ENCODE peak calls at places on chromosomes 11 and 22, in nine cellular contexts. J, F, A, L, T, S, V, I and Y are unnamed samples.

GRCh38 chr22:24937114-24937513 is 9.4 kb downstream of the LHFPL7 start:
- DNase-seq in S (peak; percentile 17), I (peak; percentile 45), F (no peak), A (no peak), J (peak; percentile 22), V (no peak), L (peak; percentile 33), T (peak; percentile 56), Y (peak; percentile 49)

GRCh38 chr22:19176175-19176630 is 2.3 kb downstream of the SLC25A1 start:
- DNase-seq in A (no peak), J (no peak), I (no peak), V (no peak), T (no peak), S (no peak), F (no peak), L (peak; percentile 13), Y (no peak)

GRCh38 chr11:57763568-57763967 is 2.0 kb downstream of the CTNND1 start:
- DNase-seq in A (no peak), F (no peak), I (no peak), V (peak; percentile 45), L (peak; percentile 55), T (peak; percentile 53), S (no peak), J (peak; percentile 55), Y (no peak)

GRCh38 chr11:109033627-109034340 is 368.9 kb downstream of the DDX10 start:
- DNase-seq in L (no peak), V (peak; percentile 81), I (no peak), F (no peak), T (peak; percentile 98), A (peak; percentile 33), J (peak; percentile 97), S (no peak), Y (peak; percentile 84)

GRCh38 chr11:102971766-102972165 is 16.2 kb upstream of the MMP13 start:
- DNase-seq in F (no peak), I (no peak), V (peak; percentile 18), T (no peak), L (no peak), S (no peak), A (peak; percentile 89), J (peak; percentile 53), Y (no peak)

GRCh38 chr22:19038728-19039447 is 83.3 kb downstream of the DGCR2 start:
- DNase-seq in J (no peak), S (no peak), A (no peak), T (no peak), F (peak; percentile 12), V (no peak), L (no peak), I (no peak), Y (no peak)

GRCh38 chr22:18076060-18076497 is 1.7 kb upstream of the PEX26 start:
- DNase-seq in L (peak; percentile 88), V (peak; percentile 94), F (peak; percentile 68), A (peak; percentile 50), S (peak; percentile 87), J (peak; percentile 90), I (peak; percentile 83), T (peak; percentile 94), Y (peak; percentile 84)

GRCh38 chr11:63670738-63671321 is 346 bp downstream of the ATL3 start:
- DNase-seq in L (peak; percentile 74), S (peak; percentile 61), T (peak; percentile 54), F (peak; percentile 64), J (peak; percentile 29), V (no peak), I (peak; percentile 65), A (no peak), Y (no peak)

GRCh38 chr11:129319751-129320150 is 55.9 kb upstream of the BARX2 start:
- DNase-seq in V (no peak), J (no peak), L (no peak), A (no peak), I (no peak), F (no peak), T (no peak), S (no peak), Y (no peak)

GRCh38 chr22:50528682-50529415 is 963 bp downstream of the TYMP start:
- DNase-seq in I (no peak), T (no peak), V (no peak), L (no peak), S (peak; percentile 44), A (no peak), F (no peak), J (no peak), Y (no peak)

DNA sequence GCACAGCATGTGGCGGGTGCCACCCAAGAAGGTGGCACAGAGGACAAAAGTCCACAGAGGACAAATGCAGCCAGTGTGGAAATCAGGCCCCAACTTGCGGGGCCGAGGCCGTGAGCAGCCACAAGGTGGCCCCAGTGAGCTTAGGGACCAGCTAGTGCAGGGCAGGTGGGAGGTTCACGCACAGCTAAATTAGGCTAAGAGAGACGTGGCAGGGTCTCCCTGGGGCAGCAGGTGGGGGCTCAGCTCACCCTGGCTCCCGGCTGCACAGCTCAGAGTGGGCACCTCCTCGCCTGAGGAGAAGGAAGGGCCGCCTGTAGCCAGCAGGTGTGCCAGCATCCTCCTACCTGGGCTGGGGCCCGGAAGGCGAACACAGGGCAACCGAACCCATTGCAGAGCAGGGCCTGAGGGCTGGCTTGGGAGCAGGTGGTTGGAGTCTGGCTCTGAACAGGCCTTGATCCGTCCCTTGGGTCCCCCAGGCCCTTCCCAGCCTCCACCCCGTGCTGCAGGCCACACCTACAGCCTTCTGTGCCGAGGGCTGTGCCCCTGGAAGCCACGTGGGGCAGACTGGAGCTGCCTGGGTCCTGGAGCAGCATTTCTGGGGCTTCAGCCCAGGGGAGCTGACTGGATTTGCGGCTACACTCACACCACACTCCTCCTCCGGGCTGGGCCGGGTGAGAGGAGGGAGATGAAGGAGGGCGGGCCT is 26.1 kb upstream of the CELSR1 start:
- DNase-seq in J (peak; percentile 16), A (no peak), V (peak; percentile 51), I (peak; percentile 68), F (peak; percentile 84), L (peak; percentile 82), T (peak; percentile 62), S (peak; percentile 81), Y (peak; percentile 27)
- TF ChIP-seq CTCF in J (peak; percentile 84), A (peak; percentile 81), V (peak; percentile 78), I (peak; percentile 60), F (peak; percentile 87), L (peak; percentile 62), T (peak; percentile 83), S (peak; percentile 89), Y (peak; percentile 91)

GRCh38 chr11:32233276-32233675 is 142.4 kb downstream of the RCN1 start:
- DNase-seq in I (no peak), A (no peak), T (no peak), J (no peak), S (no peak), V (no peak), F (no peak), L (no peak), Y (no peak)

GRCh38 chr11:32229566-32230240 is 138.8 kb downstream of the RCN1 start:
- DNase-seq in L (no peak), S (no peak), T (no peak), F (no peak), J (no peak), V (no peak), A (no peak), I (no peak), Y (no peak)

GRCh38 chr11:32232516-32232915 is 141.6 kb downstream of the RCN1 start:
- DNase-seq in J (no peak), S (no peak), F (no peak), V (no peak), A (no peak), T (no peak), I (no peak), L (no peak), Y (no peak)

GRCh38 chr11:32233928-32234327 is 143.1 kb downstream of the RCN1 start:
- DNase-seq in J (no peak), T (no peak), V (no peak), L (no peak), S (no peak), I (no peak), F (no peak), A (no peak), Y (no peak)

DNA sequence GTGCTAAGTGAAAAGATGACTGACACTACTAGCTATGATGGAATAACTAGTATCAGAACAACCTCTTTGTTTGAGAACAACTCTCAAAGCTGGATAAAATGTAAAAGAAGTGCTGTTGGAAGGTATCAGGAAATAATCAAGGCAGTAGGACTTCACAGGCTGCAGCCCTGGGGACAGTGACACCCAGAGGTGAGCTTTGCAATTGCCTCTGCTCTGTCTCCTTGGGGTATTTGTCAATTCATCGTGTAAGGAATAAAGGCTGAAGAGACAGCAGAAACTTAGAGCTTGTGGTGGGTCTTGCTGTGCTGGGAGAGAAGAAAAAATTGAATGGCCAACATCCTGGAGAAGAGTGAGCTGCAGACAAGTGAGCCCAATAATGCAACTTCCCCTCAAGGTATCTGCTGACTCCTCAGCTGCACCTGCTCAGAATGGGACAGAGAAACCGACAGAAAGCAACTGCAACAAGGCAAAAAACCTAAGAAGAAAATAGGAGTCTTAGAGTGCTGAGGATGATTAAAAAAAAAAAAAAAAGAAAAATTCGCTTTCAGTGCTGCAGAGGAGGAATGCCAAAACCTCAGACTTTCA is 141.1 kb downstream of the RCN1 start:
- DNase-seq in L (peak; percentile 70), J (peak; percentile 37), A (no peak), I (peak; percentile 53), F (no peak), V (peak; percentile 14), T (peak; percentile 56), S (peak; percentile 54), Y (peak; percentile 50)
- TF ChIP-seq CTCF in L (peak; percentile 79), J (peak; percentile 81), A (peak; percentile 61), I (peak; percentile 54), F (no peak), V (peak; percentile 77), T (peak; percentile 93), S (peak; percentile 80), Y (peak; percentile 80)

DNA sequence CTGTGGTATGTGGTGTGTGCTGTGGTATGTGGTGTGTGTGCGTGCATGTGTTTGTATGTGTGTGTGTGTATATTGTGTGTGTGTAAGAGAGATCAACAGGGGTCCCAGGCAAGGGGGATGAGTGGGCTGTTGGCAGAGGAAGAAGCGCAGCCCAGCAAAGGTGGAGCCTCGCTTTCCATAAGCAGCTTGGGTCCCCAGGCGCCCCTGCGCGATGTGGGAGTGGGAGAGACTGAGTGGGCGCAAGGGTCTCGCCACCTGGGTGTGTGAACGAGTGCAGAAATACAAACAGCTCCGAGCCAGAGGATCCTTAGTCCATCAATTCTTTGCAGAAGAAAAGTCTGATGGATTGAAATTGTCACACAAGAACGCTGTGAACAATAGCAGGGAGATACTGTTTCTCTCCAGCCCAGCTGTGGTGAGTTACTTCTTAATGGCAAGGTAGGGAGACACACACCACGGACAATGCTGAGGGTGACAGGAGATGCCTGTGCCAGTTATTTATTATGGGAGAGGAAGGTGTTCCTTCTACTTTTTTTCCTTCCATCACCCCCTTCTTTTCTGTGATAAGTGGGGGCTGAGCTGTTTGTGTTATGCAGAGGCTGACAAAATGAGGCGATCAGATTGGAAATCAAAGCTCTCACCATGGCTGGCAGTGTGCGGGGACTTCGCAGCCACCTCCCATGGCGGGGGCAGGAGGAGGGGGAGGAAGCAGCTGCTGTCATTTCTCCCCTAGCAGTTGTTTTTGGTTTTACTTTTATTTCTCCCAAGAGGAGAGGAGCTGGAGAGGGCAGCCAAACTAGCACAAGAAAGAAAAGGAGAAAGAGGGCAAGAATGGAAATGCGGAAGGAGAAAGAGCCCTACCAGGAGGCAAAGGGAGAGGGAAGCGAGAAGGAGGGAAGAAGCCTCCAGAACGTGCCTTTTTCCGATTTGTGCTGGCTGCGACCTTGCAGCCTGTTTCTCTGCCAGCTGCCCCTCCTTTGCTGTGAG is 755.7 kb downstream of the NTM start:
- DNase-seq in T (peak; percentile 56), V (peak; percentile 34), A (no peak), I (no peak), J (no peak), S (peak; percentile 24), L (peak; percentile 52), F (no peak), Y (no peak)
- TF ChIP-seq CTCF in T (no peak), V (no peak), A (no peak), I (no peak), J (no peak), S (no peak), L (no peak), F (no peak), Y (no peak)

GRCh38 chr11:11706022-11706421 is 84.2 kb upstream of the GALNT18 start:
- DNase-seq in F (no peak), J (no peak), I (no peak), L (no peak), A (no peak), V (no peak), T (no peak), S (no peak), Y (peak; percentile 70)
- TF ChIP-seq CTCF in F (no peak), J (no peak), I (no peak), L (no peak), A (no peak), V (no peak), T (no peak), S (no peak), Y (no peak)